ENCODE peak calls at places on chromosomes 7 and 10, in seven cellular contexts. U is psoas muscle, L is fibroblast of mammary gland, G is IMR-90, E is coronary artery, D is cardiac muscle cell, C is breast epithelium. K is an unnamed sample.

GRCh38 chr7:3250725-3251124 is 50.3 kb upstream of the SDK1 start:
- DNase-seq in C (no peak), G (no peak), D (no peak), L (no peak), U (no peak), E (no peak), K (peak)

GRCh38 chr7:47371317-47371716 is 210.6 kb downstream of the TNS3 start:
- DNase-seq in D (no peak), G (no peak), U (no peak), L (no peak), E (no peak), C (no peak), K (no peak)

GRCh38 chr10:86376403-86376802 is 9.8 kb upstream of the GRID1 start:
- DNase-seq in L (no peak), D (no peak), U (no peak), G (no peak), C (no peak), E (peak), K (no peak)

GRCh38 chr10:70890917-70891431 is 2.6 kb upstream of the PCBD1 start:
- DNase-seq in C (no peak), E (no peak), G (no peak), L (peak), D (peak), U (peak), K (no peak)

GRCh38 chr10:4830546-4830945 is 4.5 kb downstream of the AKR1E2 start:
- DNase-seq in U (no peak), E (peak), G (no peak), D (no peak), C (no peak), L (no peak), K (no peak)

GRCh38 chr7:29977926-29978652 is 11.5 kb downstream of the SCRN1 start:
- DNase-seq in L (no peak), G (no peak), D (no peak), C (no peak), E (no peak), U (no peak), K (no peak)

GRCh38 chr7:5526190-5527037 is 102.8 kb upstream of the TNRC18 start:
- DNase-seq in E (no peak), L (peak), C (no peak), D (peak), U (peak), G (peak), K (peak)

GRCh38 chr7:122884186-122884585 is 2.1 kb downstream of the CADPS2 start:
- DNase-seq in D (no peak), U (no peak), E (no peak), L (no peak), C (no peak), G (no peak), K (no peak)

GRCh38 chr7:111763221-111763791 is 201.0 kb upstream of the IMMP2L start:
- DNase-seq in U (no peak), C (no peak), G (peak), D (peak), E (no peak), L (peak), K (no peak)

GRCh38 chr7:100874300-100874576 is 665 bp upstream of the SRRT start:
- DNase-seq in E (peak), C (no peak), G (no peak), U (no peak), D (no peak), L (no peak), K (no peak)

GRCh38 chr7:44634187-44634838 is 27.9 kb downstream of the OGDH start:
- DNase-seq in C (no peak), L (no peak), G (peak), D (no peak), U (no peak), E (peak), K (no peak)

GRCh38 chr7:64946772-64947171 is 43.7 kb downstream of the ZNF273 start:
- DNase-seq in G (peak), E (no peak), C (no peak), U (no peak), D (peak), L (peak), K (no peak)

GRCh38 chr7:75565129-75565528 is 73.0 kb downstream of the SPDYE5 start:
- DNase-seq in U (no peak), D (peak), G (peak), L (peak), C (peak), E (no peak), K (no peak)

GRCh38 chr7:7766671-7767070 is 48.3 kb upstream of the RPA3 start:
- DNase-seq in D (no peak), G (peak), L (peak), U (no peak), E (no peak), C (no peak), K (no peak)

GRCh38 chr10:131453772-131454634 is 142.5 kb upstream of the TCERG1L start:
- DNase-seq in C (peak), L (peak), E (peak), D (peak), G (no peak), U (peak), K (peak)

GRCh38 chr7:121428857-121429489 is 32.9 kb upstream of the FAM3C start:
- DNase-seq in L (peak), U (no peak), D (peak), E (no peak), C (no peak), G (peak), K (no peak)

GRCh38 chr10:34716958-34717357 is 98.1 kb downstream of the PARD3 start:
- DNase-seq in C (no peak), L (no peak), G (no peak), U (no peak), E (no peak), D (no peak), K (peak)

GRCh38 chr7:150329331-150330106 is 6.2 kb upstream of the ACTR3C start:
- DNase-seq in G (no peak), U (peak), L (no peak), E (no peak), C (no peak), D (no peak), K (no peak)

GRCh38 chr10:3635248-3635647 is 149.8 kb downstream of the KLF6 start:
- DNase-seq in C (no peak), G (no peak), E (no peak), U (no peak), D (no peak), L (no peak), K (no peak)

GRCh38 chr10:117762819-117763172 is 220.2 kb downstream of the EMX2 start:
- DNase-seq in D (peak), G (no peak), L (peak), U (peak), C (no peak), E (no peak), K (no peak)

GRCh38 chr7:16564909-16565426 is 38.3 kb downstream of the LRRC72 start:
- DNase-seq in G (peak), D (peak), L (peak), U (no peak), C (no peak), E (no peak), K (no peak)

GRCh38 chr10:3689871-3690510 is 95.0 kb downstream of the KLF6 start:
- DNase-seq in U (no peak), E (no peak), D (no peak), G (peak), C (no peak), L (no peak), K (no peak)

GRCh38 chr7:77759294-77759889 is 38.8 kb downstream of the TMEM60 start:
- DNase-seq in U (no peak), D (peak), E (no peak), L (peak), G (peak), C (no peak), K (peak)

GRCh38 chr7:51069411-51070083 is 247.1 kb downstream of the COBL start:
- DNase-seq in G (no peak), L (peak), D (no peak), U (no peak), E (no peak), C (no peak), K (no peak)

GRCh38 chr10:28922127-28922526 is 244.8 kb downstream of the BAMBI start:
- DNase-seq in U (no peak), L (peak), G (peak), C (no peak), D (peak), E (no peak), K (no peak)

GRCh38 chr7:148697950-148698396 is 730 bp upstream of the CUL1 start:
- DNase-seq in C (no peak), E (no peak), L (no peak), G (peak), D (no peak), U (no peak), K (no peak)

GRCh38 chr10:29210469-29210868 is 78.4 kb upstream of the LYZL1 start:
- DNase-seq in G (no peak), E (no peak), D (peak), U (no peak), L (peak), C (no peak), K (no peak)

GRCh38 chr10:107740962-107741690 is 576.6 kb upstream of the SORCS1 start:
- DNase-seq in L (peak), E (no peak), G (peak), D (peak), C (no peak), U (no peak), K (no peak)

GRCh38 chr7:128833939-128834310 is 3.7 kb downstream of the FLNC start:
- DNase-seq in U (no peak), L (peak), C (no peak), G (no peak), D (peak), E (no peak), K (no peak)

GRCh38 chr7:128832880-128833147 is 2.6 kb downstream of the FLNC start:
- DNase-seq in C (no peak), G (no peak), E (no peak), U (no peak), L (no peak), D (no peak), K (no peak)

GRCh38 chr7:128833148-128833938 is 3.1 kb downstream of the FLNC start:
- DNase-seq in G (peak), U (peak), L (peak), E (no peak), D (peak), C (no peak), K (no peak)

GRCh38 chr7:128831178-128831993 is 1.2 kb downstream of the FLNC start:
- DNase-seq in E (no peak), D (peak), C (no peak), U (peak), L (peak), G (peak), K (no peak)

GRCh38 chr7:128831994-128832879 is 2.0 kb downstream of the FLNC start:
- DNase-seq in L (peak), D (peak), E (no peak), G (peak), C (no peak), U (peak), K (no peak)
- H3K4me3 ChIP-seq in L (peak), D (peak), E (peak), G (peak), C (peak), U (peak), K (no peak)

DNA sequence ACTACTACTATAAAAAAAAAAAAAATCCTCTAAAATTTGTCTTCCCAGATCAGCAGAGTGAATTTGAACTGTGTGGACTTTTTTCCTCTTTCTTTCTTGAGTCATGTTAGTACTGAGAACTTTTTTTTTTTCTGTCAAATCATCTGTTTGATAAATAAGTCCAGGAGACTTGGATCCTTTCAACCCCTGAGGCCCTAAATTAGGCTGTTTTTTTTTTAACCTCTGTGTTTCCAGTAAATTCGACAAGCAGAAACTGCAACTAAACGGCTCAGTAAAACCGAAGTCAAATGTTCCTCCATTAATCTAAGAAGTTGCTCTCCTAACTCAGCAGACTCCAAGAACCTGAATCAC is 2.7 kb downstream of the MAP3K8 start:
- DNase-seq in G (no peak), D (no peak), E (no peak), L (no peak), C (no peak), U (no peak), K (no peak)
- H3K4me3 ChIP-seq in G (no peak), D (peak), E (peak), L (peak), C (peak), U (peak), K (peak)

GRCh38 chr10:51083280-51083986 is 9.1 kb downstream of the PRKG1 start:
- DNase-seq in U (no peak), G (peak), D (peak), L (no peak), E (no peak), C (no peak), K (no peak)
- H3K4me3 ChIP-seq in U (no peak), G (no peak), D (no peak), L (no peak), E (peak), C (no peak), K (no peak)

GRCh38 chr7:128847721-128848211 is 14.9 kb upstream of the ATP6V1F start:
- DNase-seq in U (no peak), C (no peak), D (no peak), E (no peak), G (no peak), L (no peak), K (no peak)

GRCh38 chr7:128846781-128847444 is 15.7 kb upstream of the ATP6V1F start:
- DNase-seq in G (no peak), E (no peak), C (no peak), L (no peak), D (no peak), U (no peak), K (no peak)

GRCh38 chr7:128849804-128850490 is 12.7 kb upstream of the ATP6V1F start:
- DNase-seq in L (no peak), U (no peak), E (no peak), G (no peak), C (no peak), D (no peak), K (no peak)

GRCh38 chr7:128849156-128849515 is 13.5 kb upstream of the ATP6V1F start:
- DNase-seq in C (no peak), U (no peak), D (no peak), E (no peak), L (no peak), G (no peak), K (no peak)

GRCh38 chr7:128848289-128849155 is 14.1 kb upstream of the ATP6V1F start:
- DNase-seq in U (no peak), C (no peak), L (no peak), E (no peak), G (no peak), D (no peak), K (no peak)
- H3K4me3 ChIP-seq in U (no peak), C (no peak), L (no peak), E (no peak), G (no peak), D (no peak), K (no peak)

GRCh38 chr7:84479059-84479458 is 284.5 kb upstream of the SEMA3A start:
- DNase-seq in E (no peak), G (no peak), C (no peak), L (no peak), U (no peak), D (no peak), K (no peak)

GRCh38 chr7:84482476-84482875 is 287.9 kb upstream of the SEMA3A start:
- DNase-seq in U (no peak), E (no peak), C (no peak), D (no peak), G (no peak), L (no peak), K (no peak)

GRCh38 chr7:84484502-84485079 is 290.0 kb upstream of the SEMA3A start:
- DNase-seq in E (no peak), D (no peak), C (no peak), G (peak), U (no peak), L (peak), K (no peak)
- H3K4me3 ChIP-seq in E (no peak), D (no peak), C (no peak), G (no peak), U (no peak), L (no peak), K (no peak)

GRCh38 chr10:43297534-43297933 is 30.7 kb upstream of the RASGEF1A start:
- DNase-seq in L (no peak), C (no peak), E (peak), U (no peak), D (no peak), G (no peak), K (no peak)

GRCh38 chr10:43296320-43296719 is 29.5 kb upstream of the RASGEF1A start:
- DNase-seq in C (no peak), G (no peak), U (no peak), D (no peak), L (no peak), E (no peak), K (no peak)

GRCh38 chr10:43295436-43295835 is 28.6 kb upstream of the RASGEF1A start:
- DNase-seq in D (peak), C (no peak), U (no peak), L (peak), G (no peak), E (no peak), K (no peak)

GRCh38 chr10:43304079-43304686 is 37.3 kb upstream of the RASGEF1A start:
- DNase-seq in U (no peak), E (no peak), C (no peak), G (no peak), D (no peak), L (no peak), K (no peak)

DNA sequence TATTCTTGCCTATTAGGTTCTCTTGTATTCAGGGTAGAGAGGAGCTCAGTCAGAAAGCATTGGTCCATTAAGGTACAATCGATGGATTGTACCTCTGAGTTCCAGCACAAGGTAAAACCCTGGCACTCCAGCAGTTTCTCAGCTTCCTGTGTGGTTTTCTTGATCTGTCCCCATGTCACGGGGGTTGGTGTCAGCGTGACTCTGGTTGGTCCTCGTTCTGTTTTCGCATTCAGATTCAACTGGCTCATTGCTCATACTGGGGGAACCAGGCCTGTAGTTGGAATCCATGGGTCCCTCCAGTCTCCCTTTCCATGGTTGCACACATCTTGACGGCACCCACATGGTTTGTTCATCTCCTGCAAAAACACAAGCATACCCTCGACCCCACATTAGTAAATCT is 32.7 kb upstream of the RASGEF1A start:
- DNase-seq in U (no peak), G (no peak), C (no peak), E (peak), D (no peak), L (no peak), K (no peak)
- H3K4me3 ChIP-seq in U (no peak), G (no peak), C (no peak), E (no peak), D (no peak), L (no peak), K (no peak)

DNA sequence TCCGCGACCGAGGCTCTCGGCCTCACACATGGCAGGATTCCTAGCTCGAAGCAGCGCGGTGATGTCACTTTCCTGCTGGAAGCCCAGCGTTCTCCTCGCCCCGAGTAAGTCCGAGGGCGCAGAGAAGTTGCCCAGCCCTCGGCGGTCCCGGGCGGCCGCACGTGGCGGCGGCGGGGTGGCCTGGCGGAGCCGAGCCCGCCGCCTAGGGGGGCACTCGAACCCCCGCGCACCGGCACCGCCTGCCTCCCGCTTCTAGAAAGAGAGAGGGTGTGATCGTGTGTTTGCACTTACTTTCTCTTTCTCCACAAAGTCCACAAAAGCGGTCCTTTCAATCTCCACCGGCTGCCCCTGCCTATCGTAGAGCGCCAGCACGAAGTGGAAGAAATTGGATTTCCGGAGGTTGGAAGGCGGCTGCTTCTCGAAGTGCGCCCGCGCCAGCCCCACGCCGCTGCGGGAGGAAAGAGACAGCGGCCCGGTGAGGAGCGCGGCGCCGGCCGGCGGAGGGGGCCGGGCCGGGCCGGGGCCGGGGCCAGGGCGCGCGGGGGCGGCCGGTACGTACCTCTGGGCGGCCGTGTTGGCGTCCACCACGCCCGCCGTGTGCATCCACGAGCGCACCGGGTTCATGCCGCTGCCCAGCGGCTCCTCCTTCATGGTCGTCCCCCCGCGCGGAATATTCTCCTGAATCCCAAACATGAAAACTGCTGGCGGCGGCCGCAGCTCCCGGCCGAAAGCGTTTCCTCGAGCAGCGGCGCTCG is 821 bp downstream of the EBF3 start:
- DNase-seq in U (peak), L (peak), G (peak), D (peak), C (no peak), E (peak), K (no peak)
- H3K4me3 ChIP-seq in U (peak), L (peak), G (peak), D (peak), C (peak), E (peak), K (no peak)

GRCh38 chr10:78149193-78149592 is 115.5 kb downstream of the RPS24 start:
- DNase-seq in G (peak), E (no peak), C (no peak), L (peak), D (peak), U (no peak), K (no peak)
- H3K4me3 ChIP-seq in G (no peak), E (no peak), C (no peak), L (no peak), D (no peak), U (no peak), K (no peak)

DNA sequence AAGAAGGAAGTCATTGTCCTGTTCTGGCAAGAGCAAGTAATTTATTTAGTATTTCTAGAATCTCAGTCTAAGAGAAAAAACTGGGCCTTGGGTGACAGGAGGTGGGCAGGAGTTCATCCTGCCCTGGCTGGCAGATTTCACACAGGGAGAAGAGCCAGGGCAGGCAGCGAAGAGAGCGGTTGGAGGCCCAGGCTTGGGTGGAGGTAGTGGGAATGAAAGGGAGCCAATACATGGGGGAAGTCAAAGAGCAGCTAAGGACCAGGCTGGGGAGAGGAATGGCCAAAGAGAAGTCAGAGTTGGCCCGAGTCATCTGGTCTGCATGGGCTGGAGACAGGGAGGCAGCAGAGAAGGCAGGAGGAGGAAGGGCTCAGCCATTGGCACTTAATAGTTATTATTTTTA is 51.4 kb downstream of the HECW1 start:
- DNase-seq in L (no peak), U (no peak), C (no peak), E (no peak), G (no peak), D (no peak), K (no peak)
- H3K4me3 ChIP-seq in L (no peak), U (no peak), C (no peak), E (no peak), G (no peak), D (no peak), K (no peak)

K was measured in GM06990.